ENCODE peak calls at places on chromosomes 3 and 15, in five cellular contexts. R is prostate gland; K is CD8-positive, alpha-beta T cell; G is AG04450; W is PC-3. P is an unnamed sample.

GRCh38 chr3:45560270-45561020 is 34.1 kb upstream of the LIMD1 start:
- DNase-seq in K (no peak), R (no peak), W (no peak), G (no peak), P (no peak)

GRCh38 chr15:73029003-73029527 is 23.2 kb upstream of the NEO1 start:
- DNase-seq in W (no peak), K (no peak), R (no peak), G (no peak), P (no peak)

GRCh38 chr3:68878322-68878721 is 54.0 kb downstream of the TAFA4 start:
- DNase-seq in R (no peak), K (no peak), G (no peak), W (peak; percentile 21), P (peak; percentile 3)

GRCh38 chr3:153052096-153052460 is 109.9 kb upstream of the RAP2B start:
- DNase-seq in K (no peak), W (peak; percentile 98), R (peak; percentile 5), G (peak; percentile 69), P (peak; percentile 36)

GRCh38 chr3:138027821-138028220 is 17.9 kb downstream of the CLDN18 start:
- DNase-seq in G (no peak), W (no peak), K (no peak), R (no peak), P (no peak)

GRCh38 chr3:12135029-12135634 is 23.6 kb downstream of the TIMP4 start:
- DNase-seq in G (no peak), R (peak; percentile 59), K (peak; percentile 45), W (peak; percentile 83), P (peak; percentile 68)

GRCh38 chr15:60221356-60221755 is 176.4 kb downstream of the ANXA2 start:
- DNase-seq in K (no peak), R (no peak), W (no peak), G (no peak), P (no peak)

GRCh38 chr3:148400754-148401153 is 296.9 kb upstream of the AGTR1 start:
- DNase-seq in K (no peak), R (no peak), W (no peak), G (no peak), P (no peak)

GRCh38 chr3:149618151-149619123 is 39.4 kb downstream of the WWTR1 start:
- DNase-seq in R (peak; percentile 8), G (no peak), W (no peak), K (no peak), P (peak; percentile 56)

GRCh38 chr3:137008976-137009375 is 51.2 kb downstream of the IL20RB start:
- DNase-seq in G (no peak), K (no peak), W (no peak), R (no peak), P (no peak)

GRCh38 chr3:42192334-42193200 is 73.4 kb downstream of the CCK start:
- DNase-seq in G (no peak), K (no peak), R (no peak), W (no peak), P (no peak)

GRCh38 chr3:185162634-185163033 is 9.8 kb upstream of the C3orf70 start:
- DNase-seq in G (no peak), R (no peak), W (no peak), K (no peak), P (no peak)

GRCh38 chr3:149480326-149481017 is 6.0 kb downstream of the TM4SF4 start:
- DNase-seq in R (peak; percentile 59), K (peak; percentile 11), W (peak; percentile 94), G (peak; percentile 73), P (peak; percentile 67)

GRCh38 chr3:43001094-43001553 is 22.0 kb downstream of the GASK1A start:
- DNase-seq in K (no peak), G (peak; percentile 87), R (peak; percentile 65), W (peak; percentile 11), P (no peak)

GRCh38 chr15:64356443-64357040 is 569 bp upstream of the CSNK1G1 start:
- DNase-seq in G (peak; percentile 45), R (no peak), W (peak; percentile 61), K (no peak), P (peak; percentile 95)

GRCh38 chr3:13705702-13706280 is 156.9 kb downstream of the FBLN2 start:
- DNase-seq in R (no peak), K (no peak), G (no peak), W (no peak), P (no peak)

GRCh38 chr3:37859354-37859753 is 2.3 kb upstream of the CTDSPL start:
- DNase-seq in R (no peak), G (no peak), W (no peak), K (no peak), P (no peak)

GRCh38 chr15:52295421-52295991 is at the start of gene MYO5C:
- DNase-seq in R (peak; percentile 93), G (no peak), W (peak; percentile 88), K (no peak), P (no peak)

DNA sequence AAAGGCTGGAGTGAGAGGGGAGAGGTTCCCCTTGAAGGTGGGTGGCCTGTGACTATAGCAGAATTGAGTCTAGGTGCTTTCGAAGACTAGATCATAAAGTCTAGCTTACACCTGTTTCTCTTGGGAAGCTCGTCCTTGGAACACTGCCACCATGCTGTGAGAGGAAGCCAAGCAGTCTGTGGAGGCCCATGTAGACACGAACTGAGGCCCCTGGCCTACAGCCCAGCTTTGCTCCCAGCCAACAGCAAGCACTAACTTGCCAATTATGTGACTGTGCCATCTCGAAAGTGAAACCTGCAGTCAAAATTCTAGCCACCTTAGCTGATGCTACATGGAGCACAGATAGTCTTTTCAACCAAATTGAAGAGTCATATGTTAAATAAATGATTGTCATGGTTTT is 190.5 kb upstream of the NECTIN3 start:
- DNase-seq in R (peak; percentile 95), G (peak; percentile 1), W (peak; percentile 64), K (no peak), P (peak; percentile 42)
- TF ChIP-seq CTCF in R (peak; percentile 33), G (peak; percentile 29), W (peak; percentile 41), K (no peak), P (peak; percentile 41)

DNA sequence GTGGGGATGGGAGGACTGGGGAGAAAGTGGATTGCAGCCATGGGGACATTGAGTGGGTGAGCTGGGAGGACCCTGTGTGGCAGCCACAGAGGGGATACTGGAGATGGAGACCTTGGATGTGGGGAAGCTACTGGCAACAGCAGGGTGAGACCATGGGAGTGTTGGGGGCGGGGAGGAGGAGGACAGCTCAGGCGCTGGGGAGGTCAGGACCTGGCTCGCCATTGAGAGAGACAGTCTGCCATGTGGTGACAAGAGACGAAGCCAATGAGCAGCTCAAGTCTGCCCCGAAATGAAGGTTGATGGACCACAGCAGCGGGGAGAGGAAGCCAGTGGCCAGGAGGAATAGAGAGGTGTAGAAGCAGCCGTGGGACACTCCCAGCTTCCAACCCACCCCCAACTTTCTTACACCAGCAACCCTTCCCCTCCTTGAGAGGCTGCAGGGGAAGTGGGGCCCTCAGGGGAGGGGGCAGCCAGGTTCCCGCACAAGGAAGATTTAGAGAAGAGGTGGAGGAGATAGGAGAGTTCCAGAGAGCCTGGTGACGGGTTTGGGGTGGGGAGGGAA is 118.1 kb downstream of the ASB7 start:
- DNase-seq in R (no peak), K (no peak), W (no peak), G (no peak), P (no peak)
- H3K27me3 ChIP-seq in R (no peaks in the 10 kb centered on the region), K (no peaks in the 10 kb centered on the region), W (no peaks in the 10 kb centered on the region), G (no peaks in the 10 kb centered on the region), P (no peaks in the 10 kb centered on the region)

GRCh38 chr3:7285502-7285901 is 424.6 kb downstream of the GRM7 start:
- DNase-seq in G (no peak), K (no peak), R (no peak), W (no peak), P (peak; percentile 47)
- TF ChIP-seq CTCF in G (no peak), K (no peak), R (no peak), W (no peak), P (peak; percentile 52)

GRCh38 chr15:97868964-97869363 is 91.5 kb upstream of the ARRDC4 start:
- DNase-seq in G (no peak), K (no peak), R (no peak), W (no peak), P (no peak)
- H3K27me3 ChIP-seq in G (no peaks in the 10 kb centered on the region), K (no peaks in the 10 kb centered on the region), R (no peaks in the 10 kb centered on the region), W (peaks cover 16% of the 10 kb centered on the region), P (peaks cover 4% of the 10 kb centered on the region)

DNA sequence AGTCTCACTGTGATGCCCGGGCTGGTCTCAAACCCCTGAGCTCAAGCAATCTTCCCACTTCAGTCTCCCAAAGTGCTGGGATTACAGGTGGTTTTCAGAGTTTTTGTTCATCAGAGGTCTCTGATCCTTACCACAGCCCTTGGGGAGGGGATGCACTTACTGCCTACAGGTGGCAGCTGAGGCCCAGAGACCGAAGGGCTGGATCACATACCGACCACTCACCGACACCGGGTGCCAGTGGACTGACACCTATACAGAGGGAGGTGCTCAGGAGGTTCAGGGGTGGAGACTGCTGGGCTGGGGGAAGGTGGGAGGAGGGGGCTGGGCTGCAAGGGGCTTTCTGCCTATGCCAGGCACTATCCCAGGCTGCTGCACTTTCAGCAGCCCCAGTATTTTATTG is 19.5 kb downstream of the DUSP7 start:
- DNase-seq in K (no peak), R (no peak), G (no peak), W (peak; percentile 39), P (no peak)
- TF ChIP-seq CTCF in K (no peak), R (no peak), G (no peak), W (peak; percentile 39), P (no peak)

DNA sequence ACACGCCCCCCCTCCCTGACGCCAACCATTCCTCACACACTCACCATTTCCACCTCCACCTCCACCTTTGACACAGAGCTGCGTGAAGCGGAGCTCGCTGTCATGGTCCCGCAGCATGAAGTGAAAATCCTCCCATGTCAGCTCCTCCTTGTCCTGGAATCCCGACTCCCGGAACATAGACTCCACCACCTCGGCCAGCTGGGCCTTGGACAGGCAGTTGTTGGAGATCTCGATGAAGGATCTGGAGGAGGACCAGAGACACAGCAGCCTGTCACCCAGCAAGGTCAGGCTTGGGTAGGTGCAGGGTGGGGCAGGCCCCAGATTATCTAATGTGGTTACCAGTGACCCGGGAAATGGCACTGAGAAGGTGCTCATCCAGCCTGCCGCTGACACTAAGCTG is 12.2 kb downstream of the DUOX2 start:
- DNase-seq in W (no peak), R (no peak), K (no peak), G (no peak), P (no peak)
- H3K27me3 ChIP-seq in W (no peaks in the 10 kb centered on the region), R (no peaks in the 10 kb centered on the region), K (no peaks in the 10 kb centered on the region), G (peaks cover 42% of the 10 kb centered on the region), P (no peaks in the 10 kb centered on the region)

GRCh38 chr15:92196342-92196741 is 197.3 kb upstream of the ST8SIA2 start:
- DNase-seq in R (no peak), K (no peak), G (no peak), W (no peak), P (no peak)
- TF ChIP-seq CTCF in R (no peak), K (no peak), G (no peak), W (no peak), P (no peak)

GRCh38 chr15:98551936-98552562 is 96.3 kb upstream of the IGF1R start:
- DNase-seq in R (no peak), K (no peak), G (no peak), W (no peak), P (peak; percentile 17)
- H3K27me3 ChIP-seq in R (no peaks in the 10 kb centered on the region), K (peaks cover 2% of the 10 kb centered on the region), G (peaks cover 4% of the 10 kb centered on the region), W (peaks cover 74% of the 10 kb centered on the region), P (peaks cover 10% of the 10 kb centered on the region)

P was measured in A673.